ENCODE peak calls at places on chromosomes 16 and 17, in seven cellular contexts. Q is heart right ventricle; F is fibroblast of lung; A is MM.1S; D is esophagus squamous epithelium; O is iPS DF 6.9; W is CD8-positive, alpha-beta T cell. Y is an unnamed sample. For H3K4me1, the result is how much of the 10 kb centered on the place peaks cover.

GRCh38 chr17:8056232-8056975 is 17.5 kb downstream of the ALOX15B start:
- DNase-seq in Q (no peak), F (peak), A (no peak), D (no peak), O (no peak), W (peak), Y (no peak)

GRCh38 chr16:11157143-11157542 is 98.9 kb downstream of the SOCS1 start:
- DNase-seq in Q (no peak), F (no peak), A (no peak), D (no peak), O (no peak), W (no peak), Y (no peak)

GRCh38 chr17:28018439-28019070 is 23.9 kb upstream of the NLK start:
- DNase-seq in Q (peak), F (peak), A (no peak), D (no peak), O (no peak), W (no peak), Y (no peak)

GRCh38 chr17:50331085-50331791 is 14.7 kb upstream of the XYLT2 start:
- DNase-seq in Q (no peak), F (peak), A (no peak), D (no peak), O (no peak), W (no peak), Y (no peak)

GRCh38 chr17:29592850-29593545 is at the start of gene ANKRD13B:
- DNase-seq in Q (peak), F (no peak), A (no peak), D (no peak), O (no peak), W (peak), Y (no peak)

GRCh38 chr16:11670171-11671131 is 2.2 kb downstream of the SNN start:
- DNase-seq in Q (peak), F (no peak), A (no peak), D (no peak), O (no peak), W (no peak), Y (peak)

GRCh38 chr16:75099075-75099667 is 17.4 kb downstream of the LDHD start:
- DNase-seq in Q (no peak), F (no peak), A (no peak), D (no peak), O (no peak), W (no peak), Y (no peak)

GRCh38 chr17:3678095-3678820 is 9.6 kb downstream of the EMC6 start:
- DNase-seq in Q (no peak), F (peak), A (peak), D (no peak), O (no peak), W (no peak), Y (no peak)

GRCh38 chr16:86051376-86052114 is 152.6 kb downstream of the IRF8 start:
- DNase-seq in Q (no peak), F (no peak), A (no peak), D (no peak), O (no peak), W (no peak), Y (no peak)

GRCh38 chr16:88780100-88781062 is 4.6 kb downstream of the PIEZO1 start:
- DNase-seq in Q (no peak), F (no peak), A (no peak), D (no peak), O (no peak), W (no peak), Y (no peak)

GRCh38 chr16:87878704-87879103 is 9.4 kb upstream of the SLC7A5 start:
- DNase-seq in Q (no peak), F (no peak), A (no peak), D (no peak), O (no peak), W (no peak), Y (no peak)

GRCh38 chr16:71406316-71406715 is 35.5 kb downstream of the TLE7 start:
- DNase-seq in Q (no peak), F (no peak), A (no peak), D (no peak), O (no peak), W (no peak), Y (no peak)

GRCh38 chr17:31008374-31009035 is 37.7 kb downstream of the RNF135 start:
- DNase-seq in Q (peak), F (peak), A (peak), D (no peak), O (no peak), W (peak), Y (peak)

GRCh38 chr17:21017256-21017655 is 25.6 kb downstream of the USP22 start:
- DNase-seq in Q (no peak), F (no peak), A (no peak), D (no peak), O (no peak), W (no peak), Y (no peak)

GRCh38 chr17:75555679-75556153 is 30.2 kb downstream of the LLGL2 start:
- DNase-seq in Q (no peak), F (no peak), A (no peak), D (no peak), O (no peak), W (no peak), Y (no peak)

DNA sequence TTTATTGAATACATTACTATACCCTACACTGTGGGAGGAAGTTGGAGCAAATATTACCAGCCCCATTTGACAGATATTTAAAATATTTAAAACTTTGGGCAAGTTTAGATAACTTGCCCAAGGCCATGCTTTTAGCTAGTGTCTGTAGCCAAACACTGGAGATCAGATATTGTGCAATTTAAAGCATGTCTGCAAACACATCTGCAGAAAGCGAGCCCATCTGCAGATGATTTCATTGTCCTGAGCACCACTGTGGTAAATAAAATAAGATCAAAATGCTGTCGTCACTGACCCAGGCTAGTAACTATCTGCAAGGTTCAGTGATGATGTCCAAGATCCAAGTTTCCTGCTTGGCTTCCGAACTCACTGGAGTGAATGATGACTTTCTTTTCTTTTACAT is 25.0 kb downstream of the TMC7 start:
- DNase-seq in Q (no peak), F (peak), A (no peak), D (no peak), O (no peak), W (no peak), Y (no peak)
- H3K27ac ChIP-seq in Q (no peak), F (no peak), A (no peak), D (no peak), O (no peak), W (no peak), Y (no peak)

GRCh38 chr16:81612351-81613170 is 166.5 kb upstream of the PLCG2 start:
- DNase-seq in Q (peak), F (peak), A (no peak), D (no peak), O (no peak), W (no peak), Y (no peak)
- H3K4me1 ChIP-seq in Q (half or more), F (under half), A (under half), D (half or more), O (under half), W (under half), Y (under half)

DNA sequence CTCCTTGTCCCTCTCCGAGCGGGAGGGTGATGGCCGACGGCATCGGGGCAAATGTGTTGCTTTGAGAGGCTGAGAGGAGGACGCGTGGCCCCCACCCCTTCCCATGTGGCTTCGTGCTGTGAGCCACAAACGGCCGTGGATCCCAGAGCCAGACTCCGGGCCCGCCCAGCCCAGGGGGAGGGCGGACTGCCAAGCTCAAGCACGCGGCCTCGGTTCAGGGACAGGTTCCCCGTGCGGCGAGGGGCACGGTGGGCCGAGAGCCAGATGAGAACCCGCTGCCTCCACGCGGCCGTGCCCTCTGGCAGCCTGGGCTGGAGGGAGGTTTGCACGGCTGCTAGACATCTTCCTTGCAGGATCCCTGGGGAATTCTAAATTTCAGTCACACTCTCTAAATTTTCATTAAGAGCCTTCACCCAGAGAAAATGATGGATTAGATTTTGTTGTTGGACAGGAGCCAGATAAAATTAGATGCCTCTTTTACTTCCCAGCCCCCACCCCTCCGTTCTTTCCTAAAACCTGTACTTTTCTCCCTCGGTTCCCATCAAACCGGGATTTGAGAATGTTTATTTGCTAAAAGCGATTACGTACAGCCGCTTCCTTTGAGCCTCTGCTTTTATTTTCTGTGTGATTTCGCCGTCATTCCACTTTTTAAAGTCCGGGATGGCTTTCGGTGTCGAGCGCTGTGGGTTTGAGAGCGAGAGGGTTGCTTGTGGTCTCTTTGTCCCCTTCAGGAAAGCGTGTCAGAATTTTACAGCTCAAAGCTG is 24.9 kb upstream of the GNG13 start:
- DNase-seq in Q (no peak), F (no peak), A (no peak), D (no peak), O (no peak), W (no peak), Y (no peak)
- H3K4me3 ChIP-seq in Q (no peak), F (no peak), A (no peak), D (no peak), O (no peak), W (no peak), Y (no peak)

DNA sequence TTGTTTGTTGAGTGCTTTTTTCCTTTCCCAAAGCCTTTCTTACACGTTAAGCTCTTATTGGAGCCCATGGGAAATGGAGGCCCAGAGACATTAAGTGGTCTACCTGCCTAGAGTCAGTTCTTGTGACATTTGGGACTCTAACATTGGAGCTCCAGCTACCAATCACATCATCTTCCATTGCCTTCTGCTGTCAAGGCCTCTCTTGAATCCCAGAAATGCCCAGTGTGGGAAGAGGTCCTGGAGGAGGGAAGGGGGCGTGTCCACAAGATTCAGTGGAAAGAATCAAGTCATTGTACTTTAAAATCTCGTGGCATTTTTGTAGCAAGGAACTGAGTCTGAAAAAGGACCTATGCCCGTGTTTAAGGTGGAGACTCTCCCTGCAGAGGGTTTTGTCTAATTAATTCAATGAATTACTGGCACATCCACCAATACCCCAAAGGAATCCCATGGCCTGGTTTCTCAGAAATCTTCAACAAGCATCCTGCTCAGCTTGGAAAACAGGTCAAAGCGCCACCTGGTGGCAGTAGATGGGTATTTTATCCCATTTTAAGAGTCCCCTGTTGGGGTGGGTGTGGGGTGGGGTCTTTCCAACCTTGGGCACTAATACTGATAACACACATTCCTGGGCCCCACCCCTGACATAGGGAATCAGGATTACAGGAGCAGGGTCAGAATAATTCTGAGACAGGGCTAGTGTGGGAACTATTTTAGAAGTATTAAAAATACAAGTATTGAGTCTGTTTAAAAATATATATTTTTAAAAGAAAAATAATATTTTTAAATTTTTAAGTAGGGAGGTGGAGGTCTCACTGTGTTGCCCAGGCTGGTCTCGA is 24.6 kb downstream of the GPT2 start:
- DNase-seq in Q (no peak), F (peak), A (peak), D (no peak), O (peak), W (peak), Y (peak)
- H3K27ac ChIP-seq in Q (no peak), F (no peak), A (no peak), D (no peak), O (no peak), W (no peak), Y (no peak)